ENCODE peak calls at places on chromosomes 12 and 14, in seven cellular contexts. N, V, F, I, H, E and T are unnamed samples.

GRCh38 chr12:38124247-38125012 is 192.1 kb upstream of the ALG10B start:
- DNase-seq in N (no peak), V (no peak), F (no peak), I (no peak), H (no peak), E (no peak), T (no peak)

GRCh38 chr12:49043856-49044258 is 16.7 kb downstream of the KMT2D start:
- DNase-seq in N (no peak), V (peak), F (no peak), I (peak), H (no peak), E (peak), T (no peak)

GRCh38 chr14:35534130-35534883 is at the start of gene INSM2:
- DNase-seq in N (no peak), V (no peak), F (no peak), I (no peak), H (no peak), E (no peak), T (no peak)

GRCh38 chr12:107337354-107338095 is 244.2 kb upstream of the CRY1 start:
- DNase-seq in N (no peak), V (no peak), F (no peak), I (peak), H (no peak), E (no peak), T (no peak)

GRCh38 chr12:74339211-74339610 is 198.4 kb upstream of the ATXN7L3B start:
- DNase-seq in N (no peak), V (no peak), F (no peak), I (peak), H (no peak), E (no peak), T (no peak)

GRCh38 chr14:21940887-21941855 is 267.6 kb upstream of the OR4E1 start:
- DNase-seq in N (no peak), V (no peak), F (no peak), I (no peak), H (no peak), E (peak), T (no peak)

GRCh38 chr14:23121401-23121800 is 2.3 kb upstream of the CEBPE start:
- DNase-seq in N (no peak), V (no peak), F (peak), I (peak), H (peak), E (peak), T (peak)

GRCh38 chr12:46260153-46260912 is 8.5 kb downstream of the SLC38A1 start:
- DNase-seq in N (no peak), V (no peak), F (no peak), I (peak), H (no peak), E (peak), T (no peak)

GRCh38 chr12:3771853-3772252 is 18.9 kb upstream of the CRACR2A start:
- DNase-seq in N (no peak), V (no peak), F (no peak), I (no peak), H (no peak), E (no peak), T (no peak)

GRCh38 chr12:13173537-13173936 is 23.0 kb upstream of the EMP1 start:
- DNase-seq in N (peak), V (peak), F (peak), I (peak), H (no peak), E (peak), T (peak)

GRCh38 chr14:34496679-34497513 is 34.9 kb upstream of the SPTSSA start:
- DNase-seq in N (peak), V (no peak), F (peak), I (peak), H (peak), E (peak), T (no peak)

GRCh38 chr12:64461634-64462414 is 9.9 kb downstream of the TBK1 start:
- DNase-seq in N (no peak), V (no peak), F (no peak), I (peak), H (no peak), E (peak), T (no peak)

GRCh38 chr14:67526676-67527459 is 6.2 kb upstream of the PLEKHH1 start:
- DNase-seq in N (no peak), V (no peak), F (no peak), I (peak), H (no peak), E (peak), T (peak)

GRCh38 chr12:52232916-52233461 is at the start of gene KRT7:
- DNase-seq in N (no peak), V (no peak), F (peak), I (no peak), H (no peak), E (no peak), T (no peak)

GRCh38 chr14:22296088-22296487 is 292.9 kb downstream of the DAD1 start:
- DNase-seq in N (no peak), V (no peak), F (no peak), I (no peak), H (no peak), E (no peak), T (no peak)

GRCh38 chr14:52013984-52014600 is 24.7 kb downstream of the RTRAF start:
- DNase-seq in N (no peak), V (no peak), F (no peak), I (no peak), H (no peak), E (no peak), T (no peak)

GRCh38 chr12:64951944-64952343 is 127.5 kb downstream of the TBC1D30 start:
- DNase-seq in N (no peak), V (no peak), F (no peak), I (no peak), H (no peak), E (no peak), T (no peak)

GRCh38 chr12:113403435-113404415 is at the start of gene SDS:
- DNase-seq in N (no peak), V (no peak), F (peak), I (peak), H (peak), E (peak), T (no peak)

GRCh38 chr12:91920276-91920675 is 225.4 kb downstream of the BTG1 start:
- DNase-seq in N (no peak), V (no peak), F (no peak), I (peak), H (no peak), E (peak), T (no peak)

GRCh38 chr12:82412246-82412645 is 53.9 kb downstream of the METTL25 start:
- DNase-seq in N (no peak), V (no peak), F (no peak), I (peak), H (no peak), E (no peak), T (no peak)

GRCh38 chr12:29662737-29663323 is 120.9 kb downstream of the TMTC1 start:
- DNase-seq in N (no peak), V (no peak), F (no peak), I (no peak), H (no peak), E (no peak), T (no peak)

GRCh38 chr14:88256997-88257755 is 65.9 kb downstream of the KCNK10 start:
- DNase-seq in N (no peak), V (no peak), F (no peak), I (peak), H (no peak), E (peak), T (no peak)

GRCh38 chr14:100304825-100305445 is 1.3 kb downstream of the SLC25A29 start:
- DNase-seq in N (no peak), V (no peak), F (no peak), I (peak), H (peak), E (peak), T (no peak)

GRCh38 chr12:103647267-103647666 is 60.2 kb downstream of the STAB2 start:
- DNase-seq in N (no peak), V (no peak), F (no peak), I (peak), H (no peak), E (peak), T (no peak)

GRCh38 chr12:19035552-19035951 is 94.0 kb upstream of the PLEKHA5 start:
- DNase-seq in N (no peak), V (no peak), F (no peak), I (peak), H (no peak), E (peak), T (no peak)

GRCh38 chr12:127559349-127560040 is 707.5 kb upstream of the TMEM132C start:
- DNase-seq in N (no peak), V (no peak), F (no peak), I (peak), H (no peak), E (peak), T (no peak)

GRCh38 chr12:20510811-20511210 is 142.5 kb downstream of the PDE3A start:
- DNase-seq in N (no peak), V (no peak), F (no peak), I (no peak), H (no peak), E (no peak), T (no peak)

GRCh38 chr12:100955139-100955538 is 160.6 kb downstream of the ANO4 start:
- DNase-seq in N (peak), V (no peak), F (no peak), I (peak), H (peak), E (peak), T (no peak)

GRCh38 chr12:100954118-100954517 is 159.5 kb downstream of the ANO4 start:
- DNase-seq in N (no peak), V (no peak), F (no peak), I (no peak), H (no peak), E (no peak), T (no peak)

GRCh38 chr12:100953677-100954076 is 159.1 kb downstream of the ANO4 start:
- DNase-seq in N (no peak), V (no peak), F (no peak), I (no peak), H (no peak), E (no peak), T (no peak)

GRCh38 chr12:100953217-100953616 is 158.6 kb downstream of the ANO4 start:
- DNase-seq in N (no peak), V (no peak), F (no peak), I (peak), H (no peak), E (peak), T (no peak)

DNA sequence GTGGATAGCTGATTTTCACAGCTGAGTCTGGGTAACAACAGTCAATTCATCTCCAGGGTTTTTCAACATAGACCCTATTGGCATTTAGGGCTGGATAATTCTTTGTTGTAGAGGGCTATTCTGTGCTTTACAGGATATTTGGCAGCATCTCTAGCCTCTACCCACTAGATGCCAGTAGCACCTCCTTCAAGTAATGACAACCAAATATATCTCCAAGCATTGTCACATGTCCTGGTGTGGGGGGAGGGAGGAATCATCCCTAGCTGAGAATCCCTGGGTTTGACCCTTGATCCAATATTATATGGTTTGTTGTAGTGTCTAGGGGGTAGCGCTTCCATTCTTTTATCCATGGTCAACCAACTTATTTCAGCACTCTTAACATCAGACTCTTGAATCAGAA is 157.2 kb downstream of the ANO4 start:
- DNase-seq in N (no peak), V (no peak), F (no peak), I (no peak), H (no peak), E (no peak), T (no peak)
- TF ChIP-seq CTCF in N (no peak), V (no peak), F (no peak), I (no peak), H (no peak), E (no peak), T (no peak)

GRCh38 chr12:10140001-10140400 is 10.0 kb upstream of the CLEC7A start:
- DNase-seq in N (no peak), V (peak), F (no peak), I (peak), H (peak), E (peak), T (peak)
- TF ChIP-seq CTCF in N (no peak), V (peak), F (peak), I (peak), H (no peak), E (peak), T (peak)

GRCh38 chr12:98373982-98374381 is 141.4 kb upstream of the TMPO start:
- DNase-seq in N (no peak), V (no peak), F (no peak), I (no peak), H (no peak), E (peak), T (no peak)

GRCh38 chr12:98379106-98379505 is 136.3 kb upstream of the TMPO start:
- DNase-seq in N (no peak), V (no peak), F (no peak), I (no peak), H (no peak), E (no peak), T (no peak)
- TF ChIP-seq CTCF in N (no peak), V (no peak), F (no peak), I (no peak), H (no peak), E (no peak), T (no peak)

GRCh38 chr12:89949457-89950195 is 241.0 kb upstream of the ATP2B1 start:
- DNase-seq in N (no peak), V (peak), F (no peak), I (peak), H (no peak), E (peak), T (peak)
- TF ChIP-seq CTCF in N (no peak), V (peak), F (peak), I (peak), H (no peak), E (peak), T (peak)